ENCODE peak calls at places on chromosomes 13 and 19, in eight cellular contexts. One of them, this sample, is unnamed. For H3K4me1, the result is how much of the 10 kb centered on the place peaks cover.

GRCh38 chr19:17329061-17329767 is 5.4 kb downstream of the ANO8 start:
- DNase-seq in left ventricle myocardium inferior: no peak
- DNase-seq in stomach: no peak
- DNase-seq in right cardiac atrium: no peak
- DNase-seq in CD4-positive, alpha-beta memory T cell: no peak
- DNase-seq in Caco-2: peak
- DNase-seq in tibial nerve: no peak
- DNase-seq in HepG2: no peak
- DNase-seq in this sample: no peak

GRCh38 chr13:24251525-24251924 is 57.9 kb upstream of the C1QTNF9 start:
- DNase-seq in left ventricle myocardium inferior: no peak
- DNase-seq in stomach: no peak
- DNase-seq in right cardiac atrium: no peak
- DNase-seq in CD4-positive, alpha-beta memory T cell: peak
- DNase-seq in Caco-2: no peak
- DNase-seq in tibial nerve: no peak
- DNase-seq in HepG2: no peak
- DNase-seq in this sample: no peak

GRCh38 chr13:33904431-33904830 is 86.5 kb downstream of the RFC3 start:
- DNase-seq in left ventricle myocardium inferior: no peak
- DNase-seq in stomach: no peak
- DNase-seq in right cardiac atrium: no peak
- DNase-seq in CD4-positive, alpha-beta memory T cell: no peak
- DNase-seq in Caco-2: no peak
- DNase-seq in tibial nerve: no peak
- DNase-seq in HepG2: no peak
- DNase-seq in this sample: no peak

GRCh38 chr13:114119196-114119595 is 13.2 kb downstream of the RASA3 start:
- DNase-seq in left ventricle myocardium inferior: no peak
- DNase-seq in stomach: no peak
- DNase-seq in right cardiac atrium: peak
- DNase-seq in CD4-positive, alpha-beta memory T cell: no peak
- DNase-seq in Caco-2: no peak
- DNase-seq in tibial nerve: no peak
- DNase-seq in HepG2: peak
- DNase-seq in this sample: peak

GRCh38 chr13:106533101-106533939 is 2.1 kb downstream of the EFNB2 start:
- DNase-seq in left ventricle myocardium inferior: peak
- DNase-seq in stomach: peak
- DNase-seq in right cardiac atrium: peak
- DNase-seq in CD4-positive, alpha-beta memory T cell: peak
- DNase-seq in Caco-2: peak
- DNase-seq in tibial nerve: peak
- DNase-seq in HepG2: peak
- DNase-seq in this sample: peak

GRCh38 chr13:94387047-94387446 is 92.4 kb downstream of the DCT start:
- DNase-seq in left ventricle myocardium inferior: no peak
- DNase-seq in stomach: no peak
- DNase-seq in right cardiac atrium: no peak
- DNase-seq in CD4-positive, alpha-beta memory T cell: no peak
- DNase-seq in Caco-2: no peak
- DNase-seq in tibial nerve: no peak
- DNase-seq in HepG2: no peak
- DNase-seq in this sample: no peak

GRCh38 chr19:2101417-2102335 is 5.0 kb downstream of the IZUMO4 start:
- DNase-seq in left ventricle myocardium inferior: no peak
- DNase-seq in stomach: no peak
- DNase-seq in right cardiac atrium: no peak
- DNase-seq in CD4-positive, alpha-beta memory T cell: no peak
- DNase-seq in Caco-2: no peak
- DNase-seq in tibial nerve: no peak
- DNase-seq in HepG2: no peak
- DNase-seq in this sample: no peak

GRCh38 chr19:38666662-38667448 is 19.4 kb downstream of the ACTN4 start:
- DNase-seq in left ventricle myocardium inferior: no peak
- DNase-seq in stomach: no peak
- DNase-seq in right cardiac atrium: peak
- DNase-seq in CD4-positive, alpha-beta memory T cell: peak
- DNase-seq in Caco-2: no peak
- DNase-seq in tibial nerve: no peak
- DNase-seq in HepG2: no peak
- DNase-seq in this sample: peak

GRCh38 chr13:67827992-67828391 is 597.9 kb upstream of the PCDH9 start:
- DNase-seq in left ventricle myocardium inferior: no peak
- DNase-seq in stomach: no peak
- DNase-seq in right cardiac atrium: no peak
- DNase-seq in CD4-positive, alpha-beta memory T cell: no peak
- DNase-seq in Caco-2: no peak
- DNase-seq in tibial nerve: no peak
- DNase-seq in HepG2: no peak
- DNase-seq in this sample: peak

GRCh38 chr13:58048670-58049069 is 417.1 kb downstream of the PCDH17 start:
- DNase-seq in left ventricle myocardium inferior: no peak
- DNase-seq in stomach: no peak
- DNase-seq in right cardiac atrium: no peak
- DNase-seq in CD4-positive, alpha-beta memory T cell: no peak
- DNase-seq in Caco-2: no peak
- DNase-seq in tibial nerve: no peak
- DNase-seq in HepG2: no peak
- DNase-seq in this sample: no peak

GRCh38 chr13:64332048-64332447 is 2898.1 kb downstream of the PCDH9 start:
- DNase-seq in left ventricle myocardium inferior: no peak
- DNase-seq in stomach: no peak
- DNase-seq in right cardiac atrium: no peak
- DNase-seq in CD4-positive, alpha-beta memory T cell: no peak
- DNase-seq in Caco-2: no peak
- DNase-seq in tibial nerve: no peak
- DNase-seq in HepG2: no peak
- DNase-seq in this sample: no peak

GRCh38 chr19:28640506-28640905 is 572.4 kb downstream of the UQCRFS1 start:
- DNase-seq in left ventricle myocardium inferior: no peak
- DNase-seq in stomach: no peak
- DNase-seq in right cardiac atrium: no peak
- DNase-seq in CD4-positive, alpha-beta memory T cell: no peak
- DNase-seq in Caco-2: no peak
- DNase-seq in tibial nerve: no peak
- DNase-seq in HepG2: no peak
- DNase-seq in this sample: no peak

GRCh38 chr13:46134961-46135522 is 30.2 kb upstream of the CPB2 start:
- DNase-seq in left ventricle myocardium inferior: no peak
- DNase-seq in stomach: peak
- DNase-seq in right cardiac atrium: no peak
- DNase-seq in CD4-positive, alpha-beta memory T cell: no peak
- DNase-seq in Caco-2: peak
- DNase-seq in tibial nerve: no peak
- DNase-seq in HepG2: peak
- DNase-seq in this sample: no peak

GRCh38 chr13:108924154-108924940 is 294.9 kb downstream of the MYO16 start:
- DNase-seq in left ventricle myocardium inferior: no peak
- DNase-seq in stomach: no peak
- DNase-seq in right cardiac atrium: no peak
- DNase-seq in CD4-positive, alpha-beta memory T cell: no peak
- DNase-seq in Caco-2: no peak
- DNase-seq in tibial nerve: no peak
- DNase-seq in HepG2: no peak
- DNase-seq in this sample: no peak

GRCh38 chr19:3186891-3187661 is 1.3 kb downstream of the NCLN start:
- DNase-seq in left ventricle myocardium inferior: no peak
- DNase-seq in stomach: no peak
- DNase-seq in right cardiac atrium: peak
- DNase-seq in CD4-positive, alpha-beta memory T cell: no peak
- DNase-seq in Caco-2: no peak
- DNase-seq in tibial nerve: no peak
- DNase-seq in HepG2: no peak
- DNase-seq in this sample: peak

GRCh38 chr19:41225238-41226052 is 6.4 kb downstream of the AXL start:
- DNase-seq in left ventricle myocardium inferior: peak
- DNase-seq in stomach: peak
- DNase-seq in right cardiac atrium: peak
- DNase-seq in CD4-positive, alpha-beta memory T cell: no peak
- DNase-seq in Caco-2: peak
- DNase-seq in tibial nerve: peak
- DNase-seq in HepG2: peak
- DNase-seq in this sample: peak

GRCh38 chr13:38872693-38873092 is 117.9 kb downstream of the STOML3 start:
- DNase-seq in left ventricle myocardium inferior: no peak
- DNase-seq in stomach: no peak
- DNase-seq in right cardiac atrium: peak
- DNase-seq in CD4-positive, alpha-beta memory T cell: peak
- DNase-seq in Caco-2: peak
- DNase-seq in tibial nerve: peak
- DNase-seq in HepG2: peak
- DNase-seq in this sample: peak

GRCh38 chr19:13102416-13102665 is 317 bp downstream of the LYL1 start:
- DNase-seq in left ventricle myocardium inferior: no peak
- DNase-seq in stomach: no peak
- DNase-seq in right cardiac atrium: no peak
- DNase-seq in CD4-positive, alpha-beta memory T cell: no peak
- DNase-seq in Caco-2: no peak
- DNase-seq in tibial nerve: no peak
- DNase-seq in HepG2: no peak
- DNase-seq in this sample: no peak

GRCh38 chr19:3819989-3820388 is 33.8 kb upstream of the MATK start:
- DNase-seq in left ventricle myocardium inferior: no peak
- DNase-seq in stomach: no peak
- DNase-seq in right cardiac atrium: no peak
- DNase-seq in CD4-positive, alpha-beta memory T cell: no peak
- DNase-seq in Caco-2: no peak
- DNase-seq in tibial nerve: no peak
- DNase-seq in HepG2: no peak
- DNase-seq in this sample: no peak

GRCh38 chr19:29704562-29705558 is 10.2 kb downstream of the C19orf12 start:
- DNase-seq in left ventricle myocardium inferior: no peak
- DNase-seq in stomach: no peak
- DNase-seq in right cardiac atrium: no peak
- DNase-seq in CD4-positive, alpha-beta memory T cell: no peak
- DNase-seq in Caco-2: no peak
- DNase-seq in tibial nerve: no peak
- DNase-seq in HepG2: no peak
- DNase-seq in this sample: no peak

GRCh38 chr13:36709136-36709895 is 35.5 kb downstream of the SERTM1 start:
- DNase-seq in left ventricle myocardium inferior: no peak
- DNase-seq in stomach: no peak
- DNase-seq in right cardiac atrium: no peak
- DNase-seq in CD4-positive, alpha-beta memory T cell: no peak
- DNase-seq in Caco-2: no peak
- DNase-seq in tibial nerve: no peak
- DNase-seq in HepG2: no peak
- DNase-seq in this sample: peak

GRCh38 chr13:48402325-48402962 is 10.5 kb downstream of the LPAR6 start:
- DNase-seq in left ventricle myocardium inferior: no peak
- DNase-seq in stomach: no peak
- DNase-seq in right cardiac atrium: no peak
- DNase-seq in CD4-positive, alpha-beta memory T cell: no peak
- DNase-seq in Caco-2: no peak
- DNase-seq in tibial nerve: no peak
- DNase-seq in HepG2: no peak
- DNase-seq in this sample: no peak

GRCh38 chr13:53075356-53076041 is 46.9 kb downstream of the OLFM4 start:
- DNase-seq in left ventricle myocardium inferior: no peak
- DNase-seq in stomach: no peak
- DNase-seq in right cardiac atrium: no peak
- DNase-seq in CD4-positive, alpha-beta memory T cell: no peak
- DNase-seq in Caco-2: no peak
- DNase-seq in tibial nerve: no peak
- DNase-seq in HepG2: no peak
- DNase-seq in this sample: no peak

GRCh38 chr19:19956431-19957075 is 55.8 kb downstream of the ZNF93 start:
- DNase-seq in left ventricle myocardium inferior: no peak
- DNase-seq in stomach: no peak
- DNase-seq in right cardiac atrium: no peak
- DNase-seq in CD4-positive, alpha-beta memory T cell: no peak
- DNase-seq in Caco-2: no peak
- DNase-seq in tibial nerve: no peak
- DNase-seq in HepG2: no peak
- DNase-seq in this sample: peak

GRCh38 chr13:107736149-107736548 is 479.2 kb downstream of the LIG4 start:
- DNase-seq in left ventricle myocardium inferior: no peak
- DNase-seq in stomach: no peak
- DNase-seq in right cardiac atrium: no peak
- DNase-seq in CD4-positive, alpha-beta memory T cell: no peak
- DNase-seq in Caco-2: no peak
- DNase-seq in tibial nerve: no peak
- DNase-seq in HepG2: no peak
- DNase-seq in this sample: no peak

GRCh38 chr19:43780706-43781525 is at the start of gene KCNN4:
- DNase-seq in left ventricle myocardium inferior: no peak
- DNase-seq in stomach: peak
- DNase-seq in right cardiac atrium: peak
- DNase-seq in CD4-positive, alpha-beta memory T cell: peak
- DNase-seq in Caco-2: no peak
- DNase-seq in tibial nerve: no peak
- DNase-seq in HepG2: no peak
- DNase-seq in this sample: peak
- H3K4me1 ChIP-seq in left ventricle myocardium inferior: under half
- H3K4me1 ChIP-seq in stomach: under half
- H3K4me1 ChIP-seq in right cardiac atrium: under half
- H3K4me1 ChIP-seq in CD4-positive, alpha-beta memory T cell: half or more
- H3K4me1 ChIP-seq in Caco-2: under half
- H3K4me1 ChIP-seq in tibial nerve: under half
- H3K4me1 ChIP-seq in HepG2: under half
- H3K4me1 ChIP-seq in this sample: under half

GRCh38 chr19:15268928-15269253 is 36.6 kb upstream of the EPHX3 start:
- DNase-seq in left ventricle myocardium inferior: no peak
- DNase-seq in stomach: no peak
- DNase-seq in right cardiac atrium: no peak
- DNase-seq in CD4-positive, alpha-beta memory T cell: no peak
- DNase-seq in Caco-2: no peak
- DNase-seq in tibial nerve: no peak
- DNase-seq in HepG2: no peak
- DNase-seq in this sample: no peak
- H3K4me1 ChIP-seq in left ventricle myocardium inferior: half or more
- H3K4me1 ChIP-seq in stomach: half or more
- H3K4me1 ChIP-seq in right cardiac atrium: under half
- H3K4me1 ChIP-seq in CD4-positive, alpha-beta memory T cell: under half
- H3K4me1 ChIP-seq in Caco-2: under half
- H3K4me1 ChIP-seq in tibial nerve: half or more
- H3K4me1 ChIP-seq in HepG2: half or more
- H3K4me1 ChIP-seq in this sample: under half

DNA sequence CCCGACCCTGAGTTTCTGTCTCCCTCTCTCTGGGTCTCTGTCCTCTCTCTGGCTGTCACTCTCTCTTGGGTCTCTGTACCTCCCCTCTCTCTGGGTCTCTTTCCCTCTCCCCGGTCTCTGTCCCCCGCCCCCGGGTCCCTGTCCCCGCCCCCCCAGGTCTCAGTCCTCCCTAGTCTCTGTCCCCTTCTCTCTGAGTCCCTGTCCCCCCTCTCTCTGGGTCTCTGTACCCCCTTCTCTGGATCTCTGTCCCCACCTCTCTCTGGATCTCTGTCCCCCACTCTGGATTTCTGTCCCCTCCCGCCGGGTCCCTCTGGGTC is 2.3 kb upstream of the FTL start:
- DNase-seq in left ventricle myocardium inferior: no peak
- DNase-seq in stomach: no peak
- DNase-seq in right cardiac atrium: no peak
- DNase-seq in CD4-positive, alpha-beta memory T cell: no peak
- DNase-seq in Caco-2: no peak
- DNase-seq in tibial nerve: no peak
- DNase-seq in HepG2: peak
- DNase-seq in this sample: no peak
- H3K4me1 ChIP-seq in left ventricle myocardium inferior: half or more
- H3K4me1 ChIP-seq in stomach: under half
- H3K4me1 ChIP-seq in right cardiac atrium: under half
- H3K4me1 ChIP-seq in CD4-positive, alpha-beta memory T cell: under half
- H3K4me1 ChIP-seq in Caco-2: under half
- H3K4me1 ChIP-seq in tibial nerve: under half
- H3K4me1 ChIP-seq in HepG2: half or more
- H3K4me1 ChIP-seq in this sample: under half

GRCh38 chr19:10805075-10805757 is 30.8 kb downstream of the TMED1 start:
- DNase-seq in left ventricle myocardium inferior: no peak
- DNase-seq in stomach: peak
- DNase-seq in right cardiac atrium: no peak
- DNase-seq in CD4-positive, alpha-beta memory T cell: no peak
- DNase-seq in Caco-2: no peak
- DNase-seq in tibial nerve: no peak
- DNase-seq in HepG2: no peak
- DNase-seq in this sample: no peak
- H3K4me1 ChIP-seq in left ventricle myocardium inferior: under half
- H3K4me1 ChIP-seq in stomach: under half
- H3K4me1 ChIP-seq in right cardiac atrium: under half
- H3K4me1 ChIP-seq in CD4-positive, alpha-beta memory T cell: under half
- H3K4me1 ChIP-seq in Caco-2: under half
- H3K4me1 ChIP-seq in tibial nerve: under half
- H3K4me1 ChIP-seq in HepG2: under half
- H3K4me1 ChIP-seq in this sample: under half

This sample was measured in adipocyte.